ENCODE peak calls at places on chromosomes 7 and 10, in five cellular contexts. R is neuronal stem cell, E is H1, W is IMR-90, V is trophoblast cell. J is an unnamed sample.

GRCh38 chr7:72080349-72080766 is 331.8 kb downstream of the CALN1 start:
- DNase-seq in R (no peak), V (no peak), E (peak; percentile 31), W (no peak), J (no peak)

GRCh38 chr10:86888585-86889381 is 68.6 kb downstream of the MMRN2 start:
- DNase-seq in V (no peak), E (no peak), W (peak; percentile 71), R (no peak), J (no peak)

GRCh38 chr7:24881622-24882021 is 98.4 kb downstream of the OSBPL3 start:
- DNase-seq in W (no peak), E (no peak), R (no peak), V (no peak), J (peak; percentile 41)

GRCh38 chr7:142873281-142873784 is 12.2 kb downstream of the TRPV6 start:
- DNase-seq in R (no peak), W (no peak), V (peak; percentile 41), E (peak; percentile 84), J (peak; percentile 70)

GRCh38 chr7:94823952-94824351 is 83.4 kb upstream of the PPP1R9A start:
- DNase-seq in E (no peak), V (peak; percentile 85), W (peak; percentile 1), R (no peak), J (no peak)

GRCh38 chr7:73597978-73598782 is 19.8 kb upstream of the TBL2 start:
- DNase-seq in W (no peak), R (no peak), E (no peak), V (no peak), J (no peak)

GRCh38 chr10:119139464-119140067 is 25.9 kb downstream of the SFXN4 start:
- DNase-seq in R (peak; percentile 11), V (peak; percentile 45), W (peak; percentile 35), E (peak; percentile 68), J (peak; percentile 59)

GRCh38 chr7:128350708-128351295 is 7.1 kb upstream of the RBM28 start:
- DNase-seq in V (no peak), E (no peak), R (no peak), W (no peak), J (no peak)

GRCh38 chr7:103445228-103446020 is 583 bp downstream of the SLC26A5 start:
- DNase-seq in E (peak; percentile 79), V (no peak), W (no peak), R (peak; percentile 17), J (peak; percentile 62)

GRCh38 chr7:131431289-131431688 is 103.6 kb downstream of the MKLN1 start:
- DNase-seq in R (no peak), W (peak; percentile 51), V (no peak), E (no peak), J (no peak)

GRCh38 chr7:140196361-140197217 is 19.8 kb upstream of the KDM7A start:
- DNase-seq in W (peak; percentile 34), V (no peak), E (no peak), R (no peak), J (no peak)

GRCh38 chr7:149199234-149199990 is 4.1 kb downstream of the ZNF282 start:
- DNase-seq in V (no peak), W (peak; percentile 37), E (no peak), R (no peak), J (no peak)

GRCh38 chr7:139660317-139661042 is 117.3 kb downstream of the HIPK2 start:
- DNase-seq in V (no peak), W (no peak), R (no peak), E (no peak), J (no peak)

GRCh38 chr7:46168671-46169383 is 247.8 kb upstream of the IGFBP3 start:
- DNase-seq in E (no peak), W (peak; percentile 72), R (no peak), V (peak; percentile 95), J (no peak)

GRCh38 chr10:80160361-80161128 is 28.0 kb downstream of the PLAC9 start:
- DNase-seq in E (no peak), W (no peak), V (no peak), R (no peak), J (no peak)
- H4K91ac ChIP-seq in E (no peak overlapping the region), W (peak overlapping the region; percentile 34), V (no peak overlapping the region), R (no peak overlapping the region), J (no peak overlapping the region)

GRCh38 chr10:456486-456885 is 233.0 kb downstream of the DIP2C start:
- DNase-seq in V (no peak), R (no peak), E (no peak), W (no peak), J (peak; percentile 19)

GRCh38 chr10:452512-453504 is 236.7 kb downstream of the DIP2C start:
- DNase-seq in R (no peak), E (no peak), W (no peak), V (peak; percentile 72), J (no peak)

GRCh38 chr10:451856-452255 is 237.6 kb downstream of the DIP2C start:
- DNase-seq in R (no peak), E (no peak), W (no peak), V (no peak), J (no peak)

GRCh38 chr10:458466-458865 is 231.0 kb downstream of the DIP2C start:
- DNase-seq in E (no peak), V (no peak), R (no peak), W (no peak), J (peak; percentile 26)

GRCh38 chr10:454860-455259 is 234.6 kb downstream of the DIP2C start:
- DNase-seq in E (no peak), W (peak; percentile 92), R (no peak), V (peak; percentile 94), J (no peak)
- H4K91ac ChIP-seq in E (no peak overlapping the region), W (no peak overlapping the region), R (no peak overlapping the region), V (peak overlapping the region; percentile 41), J (no peak overlapping the region)

GRCh38 chr7:80721880-80722595 is 83.6 kb downstream of the CD36 start:
- DNase-seq in V (peak; percentile 78), R (no peak), W (peak; percentile 92), E (no peak), J (no peak)
- H4K91ac ChIP-seq in V (peak overlapping the region; percentile 33), R (no peak overlapping the region), W (peak overlapping the region; percentile 96), E (no peak overlapping the region), J (no peak overlapping the region)

GRCh38 chr10:5042922-5043321 is 39.3 kb upstream of the AKR1C2 start:
- DNase-seq in E (no peak), V (no peak), W (no peak), R (no peak), J (no peak)

GRCh38 chr10:5043716-5044115 is 40.1 kb upstream of the AKR1C2 start:
- DNase-seq in V (no peak), E (no peak), W (no peak), R (no peak), J (no peak)

GRCh38 chr10:5045095-5045494 is 41.4 kb upstream of the AKR1C2 start:
- DNase-seq in W (no peak), V (peak; percentile 30), R (no peak), E (no peak), J (no peak)

GRCh38 chr10:5047912-5048628 is 44.4 kb upstream of the AKR1C2 start:
- DNase-seq in R (no peak), W (peak; percentile 37), E (no peak), V (no peak), J (no peak)

DNA sequence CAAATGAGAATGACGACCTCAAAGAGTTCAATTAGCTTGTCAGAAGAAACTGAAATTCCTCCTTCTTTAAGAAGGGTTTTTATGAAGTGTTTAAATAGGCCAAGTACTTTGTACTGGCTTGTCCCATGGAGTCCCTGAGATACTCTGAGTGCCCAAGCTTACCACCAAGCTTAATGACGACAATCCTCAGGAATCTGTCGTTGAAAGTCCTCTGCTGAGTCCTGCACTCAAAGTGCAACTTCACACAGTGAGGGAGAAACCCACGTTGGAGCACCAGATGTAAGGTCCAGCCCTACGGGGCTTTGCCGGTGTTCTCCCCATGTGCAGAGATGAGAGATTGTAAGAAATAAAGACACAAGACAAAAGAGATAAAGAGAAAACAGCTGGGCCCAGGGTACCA is 42.8 kb upstream of the AKR1C2 start:
- DNase-seq in W (no peak), V (no peak), R (no peak), E (no peak), J (no peak)
- H4K91ac ChIP-seq in W (no peak overlapping the region), V (no peak overlapping the region), R (no peak overlapping the region), E (no peak overlapping the region), J (no peak overlapping the region)

GRCh38 chr10:72816565-72816964 is 77.0 kb upstream of the OIT3 start:
- DNase-seq in W (no peak), V (no peak), R (no peak), E (no peak), J (no peak)

GRCh38 chr10:72822342-72822986 is 71.1 kb upstream of the OIT3 start:
- DNase-seq in E (no peak), R (no peak), V (no peak), W (no peak), J (no peak)

GRCh38 chr10:72818076-72818475 is 75.5 kb upstream of the OIT3 start:
- DNase-seq in R (no peak), W (no peak), E (no peak), V (no peak), J (no peak)

GRCh38 chr10:72821606-72822005 is 71.9 kb upstream of the OIT3 start:
- DNase-seq in W (peak; percentile 5), E (no peak), V (no peak), R (no peak), J (no peak)

GRCh38 chr10:72819053-72819452 is 74.5 kb upstream of the OIT3 start:
- DNase-seq in E (no peak), R (no peak), W (no peak), V (no peak), J (no peak)
- H4K91ac ChIP-seq in E (no peak overlapping the region), R (no peak overlapping the region), W (no peak overlapping the region), V (no peak overlapping the region), J (no peak overlapping the region)

GRCh38 chr10:80452069-80452468 is 2.0 kb upstream of the TSPAN14 start:
- DNase-seq in V (no peak), R (no peak), E (no peak), W (no peak), J (no peak)

GRCh38 chr10:80453392-80453714 is 757 bp upstream of the TSPAN14 start:
- DNase-seq in R (no peak), E (peak; percentile 63), W (no peak), V (no peak), J (peak; percentile 41)

GRCh38 chr10:80449545-80449944 is 4.6 kb upstream of the TSPAN14 start:
- DNase-seq in V (peak; percentile 62), E (no peak), R (no peak), W (no peak), J (no peak)

GRCh38 chr10:80452688-80453391 is 1.3 kb upstream of the TSPAN14 start:
- DNase-seq in V (no peak), E (no peak), W (no peak), R (no peak), J (no peak)

GRCh38 chr10:80451132-80451531 is 3.0 kb upstream of the TSPAN14 start:
- DNase-seq in R (no peak), W (no peak), E (no peak), V (no peak), J (no peak)
- H4K91ac ChIP-seq in R (no peak overlapping the region), W (no peak overlapping the region), E (no peak overlapping the region), V (no peak overlapping the region), J (no peak overlapping the region)

DNA sequence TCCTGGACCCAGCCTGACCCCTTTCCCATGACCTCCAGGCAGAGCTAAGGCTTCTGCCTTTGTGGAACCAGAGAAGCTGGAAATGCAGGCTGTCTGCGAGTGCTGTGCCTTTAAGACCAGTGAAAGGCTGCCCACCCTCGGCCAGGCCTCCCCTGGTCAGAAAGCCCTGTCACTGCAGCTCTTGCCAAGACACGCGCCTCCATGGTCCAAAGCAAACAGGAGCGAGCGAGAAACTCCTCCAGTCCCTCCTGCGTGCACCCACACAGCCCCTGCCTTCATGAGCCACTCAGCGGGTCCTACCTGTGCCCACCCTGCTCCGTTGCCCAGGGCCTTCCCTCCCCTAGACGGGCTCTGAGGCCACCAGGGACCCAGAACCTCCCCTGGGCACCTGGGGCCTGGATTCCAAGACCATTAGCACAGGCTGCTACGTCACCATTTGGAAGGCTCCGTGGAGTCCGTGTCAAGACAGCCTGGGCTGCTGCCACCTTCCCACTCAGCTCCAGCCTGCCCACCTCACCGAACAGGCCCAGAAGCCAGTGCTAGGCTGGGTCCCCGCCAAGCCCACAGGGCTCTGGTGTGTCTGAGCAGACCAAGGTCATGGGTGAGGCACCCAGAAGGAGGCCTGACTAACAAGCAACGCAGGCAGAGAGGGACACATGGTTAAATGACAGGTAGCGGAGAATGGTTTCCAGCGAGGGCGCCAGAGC is 144.5 kb downstream of the NEURL1 start:
- DNase-seq in V (peak; percentile 55), W (peak; percentile 92), E (no peak), R (no peak), J (no peak)
- H4K91ac ChIP-seq in V (no peak overlapping the region), W (peak overlapping the region; percentile 62), E (peak overlapping the region; percentile 90), R (peak overlapping the region; percentile 81), J (peak overlapping the region; percentile 25)